ENCODE peak calls at places on chromosomes 11 and 22, in six cellular contexts. One of them, this sample, is unnamed.

GRCh38 chr11:3341298-3341697 is 37.6 kb downstream of the ZNF195 start:
- DNase-seq in AG04450: no peak
- DNase-seq in lung: peak; percentile 50
- DNase-seq in lower lobe of right lung: peak; percentile 67
- DNase-seq in BJ: no peak
- DNase-seq in fibroblast of lung: peak; percentile 32
- DNase-seq in this sample: no peak

GRCh38 chr11:69836401-69836800 is 17.2 kb upstream of the FGF3 start:
- DNase-seq in lung: no peak
- DNase-seq in BJ: no peak
- DNase-seq in lower lobe of right lung: no peak
- DNase-seq in fibroblast of lung: no peak
- DNase-seq in AG04450: no peak
- DNase-seq in this sample: no peak

GRCh38 chr22:49053574-49053973 is 774.1 kb downstream of the BRD1 start:
- DNase-seq in BJ: no peak
- DNase-seq in lung: no peak
- DNase-seq in fibroblast of lung: no peak
- DNase-seq in lower lobe of right lung: no peak
- DNase-seq in AG04450: no peak
- DNase-seq in this sample: no peak

GRCh38 chr22:24033731-24034130 is 22.6 kb downstream of the CABIN1 start:
- DNase-seq in lower lobe of right lung: no peak
- DNase-seq in BJ: no peak
- DNase-seq in lung: no peak
- DNase-seq in fibroblast of lung: no peak
- DNase-seq in AG04450: no peak
- DNase-seq in this sample: no peak

GRCh38 chr11:106369224-106369623 is 291.8 kb downstream of the AASDHPPT start:
- DNase-seq in lower lobe of right lung: no peak
- DNase-seq in fibroblast of lung: peak; percentile 11
- DNase-seq in BJ: no peak
- DNase-seq in AG04450: no peak
- DNase-seq in lung: no peak
- DNase-seq in this sample: no peak

GRCh38 chr11:86069408-86070086 is 663 bp upstream of the PICALM start:
- DNase-seq in BJ: peak; percentile 88
- DNase-seq in lower lobe of right lung: no peak
- DNase-seq in lung: peak; percentile 51
- DNase-seq in AG04450: peak; percentile 87
- DNase-seq in fibroblast of lung: peak; percentile 88
- DNase-seq in this sample: peak; percentile 95

GRCh38 chr22:45632791-45633515 is 38.7 kb upstream of the ATXN10 start:
- DNase-seq in BJ: no peak
- DNase-seq in lower lobe of right lung: no peak
- DNase-seq in lung: no peak
- DNase-seq in AG04450: no peak
- DNase-seq in fibroblast of lung: no peak
- DNase-seq in this sample: no peak

GRCh38 chr11:62545437-62546243 is 966 bp downstream of the AHNAK start:
- DNase-seq in lung: peak; percentile 95
- DNase-seq in fibroblast of lung: peak; percentile 93
- DNase-seq in AG04450: peak; percentile 80
- DNase-seq in BJ: peak; percentile 52
- DNase-seq in lower lobe of right lung: peak; percentile 91
- DNase-seq in this sample: no peak

GRCh38 chr11:86869966-86870570 is 69.7 kb downstream of the PRSS23 start:
- DNase-seq in fibroblast of lung: peak; percentile 71
- DNase-seq in lower lobe of right lung: no peak
- DNase-seq in BJ: no peak
- DNase-seq in AG04450: peak; percentile 27
- DNase-seq in lung: peak; percentile 46
- DNase-seq in this sample: peak; percentile 7

GRCh38 chr11:10373340-10373739 is 68.5 kb downstream of the ADM start:
- DNase-seq in AG04450: no peak
- DNase-seq in lung: no peak
- DNase-seq in BJ: no peak
- DNase-seq in fibroblast of lung: peak; percentile 54
- DNase-seq in lower lobe of right lung: no peak
- DNase-seq in this sample: no peak

GRCh38 chr11:36564376-36565032 is 3.3 kb upstream of the RAG1 start:
- DNase-seq in BJ: no peak
- DNase-seq in fibroblast of lung: peak; percentile 77
- DNase-seq in AG04450: peak; percentile 11
- DNase-seq in lower lobe of right lung: no peak
- DNase-seq in lung: peak; percentile 39
- DNase-seq in this sample: no peak

GRCh38 chr22:47161631-47162030 is 399.2 kb downstream of the TBC1D22A start:
- DNase-seq in lower lobe of right lung: peak; percentile 35
- DNase-seq in AG04450: no peak
- DNase-seq in fibroblast of lung: no peak
- DNase-seq in BJ: no peak
- DNase-seq in lung: no peak
- DNase-seq in this sample: no peak

GRCh38 chr11:65571940-65572339 is 398 bp upstream of the FAM89B start:
- DNase-seq in AG04450: no peak
- DNase-seq in fibroblast of lung: peak; percentile 48
- DNase-seq in lower lobe of right lung: no peak
- DNase-seq in BJ: no peak
- DNase-seq in lung: no peak
- DNase-seq in this sample: no peak

GRCh38 chr11:64687641-64688533 is 35.1 kb downstream of the NRXN2 start:
- DNase-seq in fibroblast of lung: no peak
- DNase-seq in lung: no peak
- DNase-seq in AG04450: no peak
- DNase-seq in lower lobe of right lung: no peak
- DNase-seq in BJ: no peak
- DNase-seq in this sample: no peak

GRCh38 chr11:92500463-92500862 is 275.8 kb downstream of the FAT3 start:
- DNase-seq in AG04450: no peak
- DNase-seq in lower lobe of right lung: no peak
- DNase-seq in lung: no peak
- DNase-seq in fibroblast of lung: peak; percentile 1
- DNase-seq in BJ: no peak
- DNase-seq in this sample: peak; percentile 29

GRCh38 chr11:62337682-62338181 is 484 bp downstream of the ASRGL1 start:
- DNase-seq in AG04450: no peak
- DNase-seq in lung: no peak
- DNase-seq in fibroblast of lung: no peak
- DNase-seq in BJ: no peak
- DNase-seq in lower lobe of right lung: peak; percentile 50
- DNase-seq in this sample: no peak

GRCh38 chr11:359181-359714 is 10.1 kb upstream of the B4GALNT4 start:
- DNase-seq in AG04450: no peak
- DNase-seq in lung: no peak
- DNase-seq in lower lobe of right lung: no peak
- DNase-seq in fibroblast of lung: no peak
- DNase-seq in BJ: no peak
- DNase-seq in this sample: no peak

GRCh38 chr22:48784701-48785503 is 1042.8 kb downstream of the BRD1 start:
- DNase-seq in BJ: no peak
- DNase-seq in AG04450: no peak
- DNase-seq in lower lobe of right lung: no peak
- DNase-seq in lung: peak; percentile 20
- DNase-seq in fibroblast of lung: no peak
- DNase-seq in this sample: no peak

GRCh38 chr11:47161890-47162289 is 14.8 kb downstream of the ARFGAP2 start:
- DNase-seq in lower lobe of right lung: no peak
- DNase-seq in AG04450: no peak
- DNase-seq in fibroblast of lung: peak; percentile 39
- DNase-seq in BJ: no peak
- DNase-seq in lung: no peak
- DNase-seq in this sample: no peak

GRCh38 chr11:129191649-129192048 is 476 bp downstream of the ARHGAP32 start:
- DNase-seq in lower lobe of right lung: no peak
- DNase-seq in lung: no peak
- DNase-seq in fibroblast of lung: no peak
- DNase-seq in AG04450: no peak
- DNase-seq in BJ: no peak
- DNase-seq in this sample: no peak

GRCh38 chr22:26656896-26657851 is at the start of gene MIAT:
- DNase-seq in lower lobe of right lung: peak; percentile 59
- DNase-seq in fibroblast of lung: no peak
- DNase-seq in lung: no peak
- DNase-seq in AG04450: no peak
- DNase-seq in BJ: no peak
- DNase-seq in this sample: no peak

GRCh38 chr11:122754553-122755322 is 83.6 kb upstream of the CRTAM start:
- DNase-seq in BJ: no peak
- DNase-seq in lung: no peak
- DNase-seq in AG04450: no peak
- DNase-seq in lower lobe of right lung: no peak
- DNase-seq in fibroblast of lung: no peak
- DNase-seq in this sample: no peak

GRCh38 chr11:3959015-3959917 is 103.8 kb downstream of the STIM1 start:
- DNase-seq in lung: no peak
- DNase-seq in BJ: no peak
- DNase-seq in AG04450: no peak
- DNase-seq in fibroblast of lung: peak; percentile 33
- DNase-seq in lower lobe of right lung: no peak
- DNase-seq in this sample: peak; percentile 84

GRCh38 chr11:130465259-130465658 is 16.8 kb downstream of the ADAMTS15 start:
- DNase-seq in fibroblast of lung: no peak
- DNase-seq in lower lobe of right lung: no peak
- DNase-seq in BJ: no peak
- DNase-seq in lung: no peak
- DNase-seq in AG04450: no peak
- DNase-seq in this sample: no peak

GRCh38 chr11:65479184-65480145 is 19.4 kb upstream of the MALAT1 start:
- DNase-seq in lower lobe of right lung: no peak
- DNase-seq in lung: no peak
- DNase-seq in AG04450: no peak
- DNase-seq in BJ: peak; percentile 94
- DNase-seq in fibroblast of lung: peak; percentile 93
- DNase-seq in this sample: peak; percentile 86

GRCh38 chr11:85182437-85183109 is 444.6 kb downstream of the DLG2 start:
- DNase-seq in BJ: no peak
- DNase-seq in fibroblast of lung: peak; percentile 20
- DNase-seq in lung: no peak
- DNase-seq in lower lobe of right lung: no peak
- DNase-seq in AG04450: no peak
- DNase-seq in this sample: peak; percentile 13

GRCh38 chr22:38953091-38953490 is 4.3 kb upstream of the APOBEC3A start:
- DNase-seq in BJ: no peak
- DNase-seq in fibroblast of lung: no peak
- DNase-seq in lower lobe of right lung: no peak
- DNase-seq in AG04450: no peak
- DNase-seq in lung: no peak
- DNase-seq in this sample: no peak

DNA sequence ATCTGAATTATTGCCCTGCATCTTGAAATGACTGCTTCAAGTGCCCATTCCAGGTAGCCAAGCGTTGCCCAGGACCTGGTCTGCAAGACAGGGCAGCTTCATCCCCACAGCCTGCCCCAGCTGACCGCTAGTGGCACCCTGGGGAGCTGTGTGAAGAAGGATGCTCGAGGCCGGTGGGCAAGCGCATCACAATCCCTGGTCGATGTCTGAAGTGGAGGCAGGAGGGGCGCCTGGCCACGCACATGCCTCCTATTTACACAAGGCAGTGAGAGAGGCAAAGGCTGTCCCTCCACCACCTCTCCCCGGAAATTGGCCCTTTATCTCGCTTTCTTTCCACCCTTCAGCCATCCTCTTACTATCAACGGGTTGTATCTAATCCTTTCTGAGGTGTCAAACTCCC is 28.1 kb upstream of the PHF21A start:
- DNase-seq in BJ: no peak
- DNase-seq in lung: no peak
- DNase-seq in AG04450: no peak
- DNase-seq in lower lobe of right lung: no peak
- DNase-seq in fibroblast of lung: no peak
- DNase-seq in this sample: no peak
- TF ChIP-seq CTCF in BJ: no peak
- TF ChIP-seq CTCF in lung: no peak
- TF ChIP-seq CTCF in AG04450: no peak
- TF ChIP-seq CTCF in lower lobe of right lung: no peak
- TF ChIP-seq CTCF in fibroblast of lung: no peak
- TF ChIP-seq CTCF in this sample: no peak

DNA sequence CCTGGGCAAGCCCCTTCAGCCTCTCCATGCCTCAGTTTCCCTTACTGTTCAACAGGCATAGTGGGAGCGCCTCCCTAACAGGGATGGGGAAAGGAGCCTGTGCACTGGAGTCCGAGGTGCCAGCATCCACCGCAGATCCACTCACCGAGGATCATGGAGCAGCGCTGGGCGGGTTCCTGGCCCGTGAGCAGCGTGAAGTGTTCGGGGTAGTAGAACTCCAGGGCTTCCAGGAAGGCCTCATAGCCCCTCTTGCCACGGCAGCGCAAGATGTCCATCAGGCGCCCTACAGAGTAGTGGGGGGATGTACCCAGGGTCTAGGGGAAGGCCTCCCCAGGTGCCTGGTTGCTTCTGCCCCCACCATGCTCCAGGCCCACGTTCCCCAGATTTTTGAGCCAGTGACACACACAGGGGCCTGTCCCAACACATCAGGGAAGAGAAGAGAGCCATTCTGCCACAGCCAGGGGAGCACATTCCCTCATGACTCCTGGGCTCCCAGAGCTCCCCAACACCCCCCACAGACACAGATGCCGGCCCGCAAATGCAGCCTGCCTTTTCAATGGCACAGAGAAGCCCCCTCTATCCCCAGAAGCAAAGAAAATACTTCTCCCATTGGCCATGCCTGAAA is 1.3 kb downstream of the CARD10 start:
- DNase-seq in lower lobe of right lung: no peak
- DNase-seq in AG04450: no peak
- DNase-seq in fibroblast of lung: no peak
- DNase-seq in BJ: no peak
- DNase-seq in lung: no peak
- DNase-seq in this sample: no peak
- H3K4me3 ChIP-seq in lower lobe of right lung: peak overlapping the region; percentile 68
- H3K4me3 ChIP-seq in AG04450: peak overlapping the region; percentile 69
- H3K4me3 ChIP-seq in fibroblast of lung: no peak overlapping the region
- H3K4me3 ChIP-seq in BJ: no peak overlapping the region
- H3K4me3 ChIP-seq in lung: no peak overlapping the region
- H3K4me3 ChIP-seq in this sample: peak overlapping the region; percentile 87

GRCh38 chr22:35517207-35517606 is 23.4 kb upstream of the RASD2 start:
- DNase-seq in lower lobe of right lung: no peak
- DNase-seq in lung: no peak
- DNase-seq in AG04450: no peak
- DNase-seq in fibroblast of lung: no peak
- DNase-seq in BJ: no peak
- DNase-seq in this sample: no peak
- TF ChIP-seq CTCF in lower lobe of right lung: no peak
- TF ChIP-seq CTCF in lung: no peak
- TF ChIP-seq CTCF in AG04450: no peak
- TF ChIP-seq CTCF in fibroblast of lung: no peak
- TF ChIP-seq CTCF in BJ: no peak
- TF ChIP-seq CTCF in this sample: no peak

DNA sequence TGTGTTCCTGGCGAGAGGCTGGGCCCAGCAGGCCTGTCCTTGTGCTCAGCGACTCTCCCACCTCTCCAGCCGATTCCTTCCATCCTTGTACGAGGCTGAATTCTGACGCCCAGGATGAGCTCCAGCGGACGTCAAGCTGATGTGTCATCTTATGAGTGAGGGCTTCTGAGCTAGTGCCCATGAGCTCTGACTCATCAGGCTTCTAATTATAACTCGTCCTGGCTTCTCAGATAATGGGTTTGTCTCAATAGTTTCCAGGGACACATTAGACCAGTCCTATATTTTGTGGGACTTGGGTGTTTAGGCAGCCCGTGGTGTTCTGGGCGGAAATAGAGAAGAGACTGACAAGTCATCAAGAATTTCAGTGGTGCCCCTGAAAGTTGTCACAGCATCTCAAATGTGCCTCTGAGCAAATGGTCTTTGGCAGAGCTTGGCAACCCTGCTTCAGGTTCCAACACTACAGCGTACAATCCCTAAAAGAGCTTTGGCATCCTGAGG is 108.2 kb upstream of the CD44 start:
- DNase-seq in AG04450: peak; percentile 64
- DNase-seq in lower lobe of right lung: no peak
- DNase-seq in fibroblast of lung: peak; percentile 96
- DNase-seq in lung: peak; percentile 37
- DNase-seq in BJ: peak; percentile 79
- DNase-seq in this sample: peak; percentile 85
- H3K4me3 ChIP-seq in AG04450: no peak overlapping the region
- H3K4me3 ChIP-seq in lower lobe of right lung: no peak overlapping the region
- H3K4me3 ChIP-seq in fibroblast of lung: no peak overlapping the region
- H3K4me3 ChIP-seq in lung: no peak overlapping the region
- H3K4me3 ChIP-seq in BJ: no peak overlapping the region
- H3K4me3 ChIP-seq in this sample: no peak overlapping the region

This sample was measured in epithelial cell of proximal tubule.